ENCODE peak calls at places on chromosomes 13 and 19, in ten cellular contexts. N is stimulated activated CD8-positive, alpha-beta memory T cell treated with anti-CD3 and anti-CD28 coated beads, Interleukin-4, amount 100 ng/mL, for 24 hours; O is anterior cingulate cortex; J is neuronal stem cell; Y is NCI-H1092; Q is COLO829; V is stimulated activated naive CD4-positive, alpha-beta T cell treated with Interleukin-2 at 50 U/mL for 16 hours; X is HEK293T; L is cardiac fibroblast; I is BE2C. M is an unnamed sample.

GRCh38 chr19:32233885-32234284 is 111.5 kb upstream of the ZNF507 start:
- DNase-seq in N (no peak), O (peak), J (no peak), Y (no peak), Q (no peak), V (no peak), X (no peak), L (no peak), I (no peak), M (no peak)

GRCh38 chr13:113950451-113951245 is 23.2 kb downstream of the C13orf46 start:
- DNase-seq in N (no peak), O (no peak), J (no peak), Y (no peak), Q (no peak), V (no peak), X (no peak), L (no peak), I (peak), M (peak)

GRCh38 chr19:1807695-1808394 is 4.2 kb downstream of the ATP8B3 start:
- DNase-seq in N (no peak), O (no peak), J (no peak), Y (no peak), Q (no peak), V (no peak), X (no peak), L (no peak), I (peak), M (no peak)

GRCh38 chr13:103386341-103386740 is 320.1 kb upstream of the SLC10A2 start:
- DNase-seq in N (no peak), O (no peak), J (no peak), Y (no peak), Q (no peak), V (no peak), X (no peak), L (peak), I (no peak), M (no peak)

GRCh38 chr13:36680918-36681317 is 7.1 kb downstream of the SERTM1 start:
- DNase-seq in N (no peak), O (no peak), J (no peak), Y (no peak), Q (no peak), V (no peak), X (no peak), L (no peak), I (no peak), M (no peak)

GRCh38 chr13:19152403-19152802 is 29.2 kb downstream of the TUBA3C start:
- DNase-seq in N (no peak), O (no peak), J (no peak), Y (no peak), Q (no peak), V (no peak), X (no peak), L (no peak), I (no peak), M (no peak)

GRCh38 chr13:92823059-92823458 is 403.5 kb upstream of the GPC6 start:
- DNase-seq in N (no peak), O (no peak), J (no peak), Y (peak), Q (no peak), V (no peak), X (no peak), L (no peak), I (no peak), M (no peak)

GRCh38 chr19:54282706-54283105 is 1.8 kb upstream of the LILRB2 start:
- DNase-seq in N (no peak), O (no peak), J (no peak), Y (no peak), Q (no peak), V (no peak), X (no peak), L (no peak), I (no peak), M (no peak)

GRCh38 chr13:27634231-27634630 is 12.5 kb downstream of the POLR1D start:
- DNase-seq in N (no peak), O (no peak), J (no peak), Y (no peak), Q (no peak), V (no peak), X (no peak), L (no peak), I (no peak), M (no peak)

GRCh38 chr13:44024496-44025155 is 144.9 kb downstream of the LACC1 start:
- DNase-seq in N (no peak), O (no peak), J (no peak), Y (no peak), Q (no peak), V (no peak), X (no peak), L (no peak), I (no peak), M (no peak)

GRCh38 chr13:31053098-31053497 is 108.6 kb downstream of the HSPH1 start:
- DNase-seq in N (no peak), O (no peak), J (no peak), Y (no peak), Q (no peak), V (no peak), X (no peak), L (peak), I (no peak), M (no peak)

GRCh38 chr19:41411682-41412265 is 14.2 kb downstream of the BCKDHA start:
- DNase-seq in N (no peak), O (peak), J (no peak), Y (no peak), Q (peak), V (no peak), X (no peak), L (no peak), I (peak), M (no peak)

GRCh38 chr19:23093832-23094231 is 23.0 kb upstream of the ZNF730 start:
- DNase-seq in N (no peak), O (no peak), J (no peak), Y (no peak), Q (no peak), V (no peak), X (no peak), L (no peak), I (no peak), M (no peak)

GRCh38 chr19:17037966-17038500 is 11.4 kb upstream of the CPAMD8 start:
- DNase-seq in N (no peak), O (peak), J (no peak), Y (no peak), Q (no peak), V (no peak), X (no peak), L (no peak), I (no peak), M (no peak)

GRCh38 chr13:33323766-33324525 is 38.4 kb upstream of the STARD13 start:
- DNase-seq in N (no peak), O (no peak), J (no peak), Y (no peak), Q (peak), V (no peak), X (no peak), L (peak), I (no peak), M (no peak)